ENCODE peak calls at places on chromosomes 13 and 19, in four cellular contexts. S, W, Q and V are unnamed samples.

GRCh38 chr13:98820744-98821371 is 68.4 kb upstream of the SLC15A1 start:
- DNase-seq in S (no peak), Q (no peak), W (no peak), V (no peak)

GRCh38 chr13:23385931-23386330 is 47.6 kb downstream of the SACS start:
- DNase-seq in Q (no peak), S (no peak), W (no peak), V (no peak)

GRCh38 chr13:51147732-51148131 is 36.7 kb upstream of the C13orf42 start:
- DNase-seq in S (no peak), Q (no peak), W (no peak), V (no peak)

GRCh38 chr13:112688560-112689497 is 1.0 kb upstream of the ATP11A start:
- DNase-seq in W (no peak), Q (no peak), S (peak), V (peak)

GRCh38 chr19:12994701-12995595 is at the start of gene NFIX:
- DNase-seq in Q (peak), W (peak), S (peak), V (peak)

GRCh38 chr13:24192036-24192810 is 31.7 kb downstream of the SPATA13 start:
- DNase-seq in W (peak), Q (peak), S (no peak), V (no peak)

GRCh38 chr13:81602236-81602635 is 1261.3 kb upstream of the SPRY2 start:
- DNase-seq in W (no peak), Q (no peak), S (no peak), V (no peak)

GRCh38 chr19:2613507-2614295 is 88.8 kb downstream of the GNG7 start:
- DNase-seq in S (peak), W (no peak), Q (no peak), V (peak)

GRCh38 chr19:39805120-39805519 is 26.5 kb downstream of the LEUTX start:
- DNase-seq in Q (no peak), W (no peak), S (no peak), V (no peak)